ENCODE peak calls at places on chromosomes 16 and 17, in six cellular contexts. One of them, this sample, is unnamed.
A peak's percentile ranks its signal among the peaks of the same experiment; 100 is the strongest.

GRCh38 chr16:10519297-10519696 is 61.1 kb downstream of the EMP2 start:
- DNase-seq in right atrium auricular region: no peak
- DNase-seq in dorsolateral prefrontal cortex: no peak
- DNase-seq in lower lobe of right lung: no peak
- DNase-seq in adrenal gland: no peak
- DNase-seq in lung: no peak
- DNase-seq in this sample: no peak

GRCh38 chr17:72725432-72726068 is 366.9 kb downstream of the SLC39A11 start:
- DNase-seq in dorsolateral prefrontal cortex: peak; percentile 81
- DNase-seq in lower lobe of right lung: peak; percentile 63
- DNase-seq in lung: peak; percentile 40
- DNase-seq in adrenal gland: peak; percentile 75
- DNase-seq in right atrium auricular region: no peak
- DNase-seq in this sample: peak; percentile 70

GRCh38 chr16:27242868-27243590 is 25.5 kb downstream of the NSMCE1 start:
- DNase-seq in right atrium auricular region: peak; percentile 66
- DNase-seq in lower lobe of right lung: peak; percentile 66
- DNase-seq in lung: no peak
- DNase-seq in dorsolateral prefrontal cortex: no peak
- DNase-seq in adrenal gland: peak; percentile 74
- DNase-seq in this sample: peak; percentile 95

GRCh38 chr16:23615805-23616204 is 19.7 kb upstream of the NDUFAB1 start:
- DNase-seq in adrenal gland: no peak
- DNase-seq in lower lobe of right lung: no peak
- DNase-seq in dorsolateral prefrontal cortex: no peak
- DNase-seq in lung: no peak
- DNase-seq in right atrium auricular region: no peak
- DNase-seq in this sample: no peak

GRCh38 chr17:4583796-4584124 is 569 bp upstream of the SMTNL2 start:
- DNase-seq in right atrium auricular region: no peak
- DNase-seq in lung: no peak
- DNase-seq in adrenal gland: no peak
- DNase-seq in dorsolateral prefrontal cortex: no peak
- DNase-seq in lower lobe of right lung: no peak
- DNase-seq in this sample: no peak

GRCh38 chr17:18965530-18966236 is 13.7 kb downstream of the SLC5A10 start:
- DNase-seq in adrenal gland: no peak
- DNase-seq in lower lobe of right lung: no peak
- DNase-seq in lung: no peak
- DNase-seq in dorsolateral prefrontal cortex: no peak
- DNase-seq in right atrium auricular region: no peak
- DNase-seq in this sample: no peak

GRCh38 chr16:14140916-14141315 is 69.8 kb downstream of the MRTFB start:
- DNase-seq in adrenal gland: no peak
- DNase-seq in dorsolateral prefrontal cortex: no peak
- DNase-seq in lower lobe of right lung: no peak
- DNase-seq in right atrium auricular region: no peak
- DNase-seq in lung: no peak
- DNase-seq in this sample: no peak

GRCh38 chr17:83075270-83075880 is 4.0 kb upstream of the METRNL start:
- DNase-seq in lung: no peak
- DNase-seq in right atrium auricular region: no peak
- DNase-seq in adrenal gland: no peak
- DNase-seq in lower lobe of right lung: no peak
- DNase-seq in dorsolateral prefrontal cortex: no peak
- DNase-seq in this sample: no peak

GRCh38 chr17:82815354-82815753 is 24.5 kb downstream of the ZNF750 start:
- DNase-seq in adrenal gland: no peak
- DNase-seq in right atrium auricular region: no peak
- DNase-seq in lower lobe of right lung: peak; percentile 15
- DNase-seq in dorsolateral prefrontal cortex: no peak
- DNase-seq in lung: no peak
- DNase-seq in this sample: no peak

GRCh38 chr16:87896924-87897562 is 27.7 kb upstream of the SLC7A5 start:
- DNase-seq in lung: no peak
- DNase-seq in right atrium auricular region: no peak
- DNase-seq in lower lobe of right lung: no peak
- DNase-seq in dorsolateral prefrontal cortex: no peak
- DNase-seq in adrenal gland: no peak
- DNase-seq in this sample: no peak

GRCh38 chr16:52557236-52557635 is 10.3 kb upstream of the TOX3 start:
- DNase-seq in lower lobe of right lung: no peak
- DNase-seq in right atrium auricular region: no peak
- DNase-seq in lung: no peak
- DNase-seq in adrenal gland: no peak
- DNase-seq in dorsolateral prefrontal cortex: no peak
- DNase-seq in this sample: no peak

GRCh38 chr16:61915569-61915968 is 120.7 kb downstream of the CDH8 start:
- DNase-seq in adrenal gland: no peak
- DNase-seq in right atrium auricular region: no peak
- DNase-seq in lung: no peak
- DNase-seq in lower lobe of right lung: no peak
- DNase-seq in dorsolateral prefrontal cortex: no peak
- DNase-seq in this sample: no peak

GRCh38 chr16:67548265-67549126 is 13.8 kb upstream of the CTCF start:
- DNase-seq in dorsolateral prefrontal cortex: no peak
- DNase-seq in right atrium auricular region: no peak
- DNase-seq in lower lobe of right lung: peak; percentile 20
- DNase-seq in adrenal gland: no peak
- DNase-seq in lung: no peak
- DNase-seq in this sample: no peak

GRCh38 chr16:57798953-57799618 is 3.2 kb downstream of the KIFC3 start:
- DNase-seq in adrenal gland: no peak
- DNase-seq in dorsolateral prefrontal cortex: no peak
- DNase-seq in lower lobe of right lung: peak; percentile 29
- DNase-seq in lung: no peak
- DNase-seq in right atrium auricular region: no peak
- DNase-seq in this sample: no peak

GRCh38 chr16:68774982-68775381 is 37.9 kb downstream of the CDH1 start:
- DNase-seq in lower lobe of right lung: no peak
- DNase-seq in adrenal gland: no peak
- DNase-seq in lung: no peak
- DNase-seq in right atrium auricular region: no peak
- DNase-seq in dorsolateral prefrontal cortex: no peak
- DNase-seq in this sample: no peak

GRCh38 chr16:72561-73537 is at the start of gene RHBDF1:
- DNase-seq in lower lobe of right lung: peak; percentile 72
- DNase-seq in right atrium auricular region: no peak
- DNase-seq in adrenal gland: no peak
- DNase-seq in dorsolateral prefrontal cortex: no peak
- DNase-seq in lung: no peak
- DNase-seq in this sample: no peak

GRCh38 chr16:89378947-89379771 is 111.2 kb downstream of the ANKRD11 start:
- DNase-seq in right atrium auricular region: no peak
- DNase-seq in lung: no peak
- DNase-seq in dorsolateral prefrontal cortex: no peak
- DNase-seq in lower lobe of right lung: no peak
- DNase-seq in adrenal gland: no peak
- DNase-seq in this sample: no peak

GRCh38 chr16:27980076-27980775 is 83.3 kb downstream of the GSG1L start:
- DNase-seq in lower lobe of right lung: no peak
- DNase-seq in adrenal gland: no peak
- DNase-seq in lung: no peak
- DNase-seq in dorsolateral prefrontal cortex: no peak
- DNase-seq in right atrium auricular region: no peak
- DNase-seq in this sample: no peak

GRCh38 chr17:19387921-19388521 is 1.0 kb upstream of the MFAP4 start:
- DNase-seq in lower lobe of right lung: no peak
- DNase-seq in right atrium auricular region: no peak
- DNase-seq in dorsolateral prefrontal cortex: no peak
- DNase-seq in lung: no peak
- DNase-seq in adrenal gland: peak; percentile 72
- DNase-seq in this sample: peak; percentile 86

GRCh38 chr17:14119546-14119945 is 50.2 kb downstream of the COX10 start:
- DNase-seq in dorsolateral prefrontal cortex: no peak
- DNase-seq in adrenal gland: no peak
- DNase-seq in lung: no peak
- DNase-seq in right atrium auricular region: no peak
- DNase-seq in lower lobe of right lung: no peak
- DNase-seq in this sample: no peak

GRCh38 chr16:86734559-86735480 is 156.5 kb downstream of the FOXL1 start:
- DNase-seq in right atrium auricular region: no peak
- DNase-seq in lung: no peak
- DNase-seq in adrenal gland: no peak
- DNase-seq in dorsolateral prefrontal cortex: no peak
- DNase-seq in lower lobe of right lung: no peak
- DNase-seq in this sample: no peak

GRCh38 chr16:2082171-2082982 is 34.6 kb downstream of the TSC2 start:
- DNase-seq in dorsolateral prefrontal cortex: no peak
- DNase-seq in right atrium auricular region: no peak
- DNase-seq in lung: no peak
- DNase-seq in adrenal gland: peak; percentile 94
- DNase-seq in lower lobe of right lung: no peak
- DNase-seq in this sample: no peak
- H3K4me3 ChIP-seq in dorsolateral prefrontal cortex: no peak overlapping the region
- H3K4me3 ChIP-seq in right atrium auricular region: no peak overlapping the region
- H3K4me3 ChIP-seq in lung: no peak overlapping the region
- H3K4me3 ChIP-seq in adrenal gland: no peak overlapping the region
- H3K4me3 ChIP-seq in lower lobe of right lung: no peak overlapping the region
- H3K4me3 ChIP-seq in this sample: no peak overlapping the region

DNA sequence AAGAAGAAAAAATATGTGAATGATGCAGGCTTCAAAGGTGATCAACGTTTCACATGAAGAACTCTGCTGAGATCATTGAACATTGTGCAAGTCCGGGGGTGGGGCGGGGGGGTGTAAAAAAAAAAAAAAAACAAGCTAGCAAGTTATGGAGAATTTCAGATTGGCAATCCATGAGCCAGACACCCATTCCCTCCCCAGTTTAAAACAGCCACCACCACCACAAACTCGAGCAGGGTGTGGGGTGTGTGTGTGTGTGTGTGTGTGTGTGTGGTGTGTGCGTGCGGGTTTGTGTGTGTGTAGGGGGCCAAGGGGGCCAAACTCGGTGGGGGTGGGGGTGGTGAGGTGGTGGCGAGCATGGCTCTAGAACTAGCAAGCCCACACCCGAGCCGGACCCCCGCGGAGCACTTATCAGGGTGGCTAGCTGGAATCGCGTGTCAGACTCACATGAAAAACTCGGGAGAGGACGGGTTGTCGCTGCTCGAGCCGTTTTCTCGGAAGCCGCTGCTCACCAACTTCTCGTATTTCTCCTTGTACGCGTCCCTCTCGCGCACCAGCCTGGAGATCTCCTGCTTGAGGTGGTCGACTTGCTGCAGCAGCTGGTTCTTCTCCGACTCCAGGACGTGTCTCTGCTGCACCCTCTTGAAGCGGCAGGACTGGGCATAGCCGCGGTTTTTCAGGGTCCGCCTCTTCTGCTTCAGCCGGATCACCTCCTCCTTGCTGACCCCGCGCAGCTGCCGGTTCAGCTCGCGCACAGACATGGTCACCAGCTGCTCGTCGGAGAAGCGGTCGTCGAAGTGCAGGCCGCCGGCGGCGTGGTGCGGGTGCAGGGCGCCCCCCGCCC is 2.0 kb downstream of the MAF start:
- DNase-seq in adrenal gland: peak; percentile 79
- DNase-seq in lower lobe of right lung: peak; percentile 72
- DNase-seq in lung: peak; percentile 60
- DNase-seq in right atrium auricular region: peak; percentile 71
- DNase-seq in dorsolateral prefrontal cortex: peak; percentile 59
- DNase-seq in this sample: peak; percentile 52
- TF ChIP-seq CTCF in adrenal gland: peak; percentile 33
- TF ChIP-seq CTCF in lower lobe of right lung: peak; percentile 29
- TF ChIP-seq CTCF in lung: no peak
- TF ChIP-seq CTCF in right atrium auricular region: no peak
- TF ChIP-seq CTCF in dorsolateral prefrontal cortex: peak; percentile 13
- TF ChIP-seq CTCF in this sample: peak; percentile 8

DNA sequence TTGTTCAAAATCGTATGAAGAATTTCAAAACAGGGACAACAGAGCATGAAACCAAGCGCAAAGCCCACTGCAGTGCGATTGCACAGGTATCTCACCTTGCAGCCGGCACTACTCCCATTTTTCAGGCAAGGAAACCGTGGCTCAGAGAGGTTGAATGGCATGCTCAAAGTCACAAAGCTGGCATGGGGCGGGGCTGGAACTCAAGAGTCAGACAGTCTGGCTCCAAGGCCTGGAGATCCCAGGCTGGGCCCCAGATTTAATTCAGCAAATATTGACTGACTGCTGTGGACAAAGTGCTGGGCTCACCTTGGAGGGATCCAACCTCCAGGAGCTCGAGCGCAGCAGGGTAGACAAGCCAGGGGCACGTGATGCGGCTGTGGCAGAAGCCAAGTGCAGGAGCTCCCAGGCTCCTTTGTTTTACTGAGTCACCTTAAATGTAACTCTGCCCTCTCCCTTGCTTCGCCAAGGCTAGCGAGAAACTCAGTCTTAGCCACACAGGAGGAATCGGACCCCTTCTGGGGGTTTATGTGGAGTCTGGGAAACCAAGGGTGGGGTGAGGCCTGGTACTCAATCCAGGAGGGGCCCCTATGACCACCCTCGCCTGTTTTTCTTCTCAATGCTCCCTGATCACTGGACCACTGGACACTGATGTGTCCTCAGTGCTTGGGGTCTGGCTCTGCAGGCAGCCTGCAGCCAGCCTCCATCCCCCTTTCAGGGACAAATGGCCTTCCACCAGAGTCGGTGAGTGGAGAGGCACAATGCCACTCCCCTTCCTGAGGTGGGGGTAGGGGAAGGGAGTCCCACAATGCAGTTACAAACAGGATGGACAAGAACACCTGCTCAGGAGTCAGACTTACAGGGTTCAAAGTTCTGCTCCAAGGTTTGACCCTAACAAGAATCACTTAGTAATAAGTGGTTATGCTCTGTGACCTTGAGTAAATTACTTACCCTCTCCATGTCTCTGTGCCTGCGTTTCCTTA is 3.9 kb upstream of the SPATA20 start:
- DNase-seq in right atrium auricular region: no peak
- DNase-seq in adrenal gland: peak; percentile 90
- DNase-seq in lung: peak; percentile 66
- DNase-seq in dorsolateral prefrontal cortex: no peak
- DNase-seq in lower lobe of right lung: peak; percentile 82
- DNase-seq in this sample: no peak
- H3K4me3 ChIP-seq in right atrium auricular region: no peak overlapping the region
- H3K4me3 ChIP-seq in adrenal gland: no peak overlapping the region
- H3K4me3 ChIP-seq in lung: no peak overlapping the region
- H3K4me3 ChIP-seq in dorsolateral prefrontal cortex: peak overlapping the region; percentile 58
- H3K4me3 ChIP-seq in lower lobe of right lung: peak overlapping the region; percentile 70
- H3K4me3 ChIP-seq in this sample: no peak overlapping the region

DNA sequence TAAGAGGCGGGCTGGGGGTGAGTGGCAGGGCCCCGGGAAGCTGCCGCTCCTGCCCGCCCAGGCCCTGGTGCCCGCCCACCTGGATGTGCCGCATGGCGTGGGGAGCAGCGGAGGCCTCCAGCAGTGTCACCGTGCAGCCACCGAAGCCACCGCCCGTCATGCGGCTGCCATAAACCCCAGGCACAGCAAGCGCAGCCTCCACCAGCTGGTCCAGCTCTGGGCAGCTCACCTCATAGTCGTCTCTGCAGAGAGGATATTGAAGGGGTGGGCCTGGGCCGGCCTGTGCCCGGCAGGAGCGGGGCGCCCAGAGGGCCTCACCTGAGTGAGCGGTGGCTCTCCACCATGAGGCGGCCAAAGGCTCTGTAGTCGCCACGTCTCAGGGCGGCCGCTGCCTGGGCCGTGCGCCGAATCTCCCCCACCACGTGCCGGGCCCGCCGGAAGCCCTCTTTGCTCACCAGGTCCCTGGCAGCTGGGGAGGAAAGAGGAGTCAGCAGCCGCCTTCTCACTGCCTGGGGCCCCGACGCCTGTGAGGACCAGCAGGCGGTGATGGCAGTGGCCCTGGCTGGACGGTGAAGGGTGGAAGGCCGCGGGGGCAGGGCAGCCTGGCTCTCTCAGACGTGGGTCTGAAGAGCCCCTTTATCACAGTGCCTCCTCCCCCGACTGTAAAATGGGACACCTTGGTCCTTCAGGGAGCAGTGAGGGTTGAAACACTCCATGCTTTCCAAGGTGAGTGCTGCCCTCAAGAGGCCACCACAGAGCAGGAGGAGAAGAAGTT is 6.7 kb downstream of the GALK1 start:
- DNase-seq in adrenal gland: no peak
- DNase-seq in lower lobe of right lung: peak; percentile 42
- DNase-seq in dorsolateral prefrontal cortex: no peak
- DNase-seq in lung: no peak
- DNase-seq in right atrium auricular region: no peak
- DNase-seq in this sample: no peak
- TF ChIP-seq CTCF in adrenal gland: no peak
- TF ChIP-seq CTCF in lower lobe of right lung: no peak
- TF ChIP-seq CTCF in dorsolateral prefrontal cortex: no peak
- TF ChIP-seq CTCF in lung: no peak
- TF ChIP-seq CTCF in right atrium auricular region: no peak
- TF ChIP-seq CTCF in this sample: peak; percentile 49

This sample was measured in astrocyte of the spinal cord.